ENCODE peak calls at places on chromosomes 7 and 10, in four cellular contexts. One of them, this sample, is unnamed.
A peak's percentile ranks its signal among the peaks of the same experiment; 100 is the strongest.

GRCh38 chr10:6755891-6756460 is 175.9 kb upstream of the PRKCQ start:
- DNase-seq in hepatocyte: no peak
- DNase-seq in heart right ventricle: no peak
- DNase-seq in hepatic stellate cell: no peak
- DNase-seq in this sample: peak; percentile 87

GRCh38 chr7:128777156-128778123 is 1.8 kb upstream of the OPN1SW start:
- DNase-seq in hepatocyte: no peak
- DNase-seq in heart right ventricle: no peak
- DNase-seq in hepatic stellate cell: no peak
- DNase-seq in this sample: peak; percentile 29

GRCh38 chr10:81862596-81862995 is 12.4 kb upstream of the NRG3 start:
- DNase-seq in hepatocyte: no peak
- DNase-seq in heart right ventricle: no peak
- DNase-seq in hepatic stellate cell: no peak
- DNase-seq in this sample: no peak

GRCh38 chr10:7853892-7854289 is 35.6 kb downstream of the TAF3 start:
- DNase-seq in hepatocyte: no peak
- DNase-seq in heart right ventricle: no peak
- DNase-seq in hepatic stellate cell: no peak
- DNase-seq in this sample: no peak

GRCh38 chr10:18273039-18273438 is 132.8 kb downstream of the CACNB2 start:
- DNase-seq in hepatocyte: no peak
- DNase-seq in heart right ventricle: no peak
- DNase-seq in hepatic stellate cell: no peak
- DNase-seq in this sample: no peak

GRCh38 chr7:110454713-110455112 is 636.2 kb upstream of the LRRN3 start:
- DNase-seq in hepatocyte: no peak
- DNase-seq in heart right ventricle: no peak
- DNase-seq in hepatic stellate cell: no peak
- DNase-seq in this sample: no peak

GRCh38 chr10:35895331-35895730 is 253.2 kb upstream of the FZD8 start:
- DNase-seq in hepatocyte: no peak
- DNase-seq in heart right ventricle: no peak
- DNase-seq in hepatic stellate cell: no peak
- DNase-seq in this sample: peak; percentile 56

GRCh38 chr7:154685564-154685901 is 317.4 kb downstream of the PAXIP1 start:
- DNase-seq in hepatocyte: no peak
- DNase-seq in heart right ventricle: no peak
- DNase-seq in hepatic stellate cell: no peak
- DNase-seq in this sample: no peak

GRCh38 chr7:96319444-96319843 is 2.5 kb downstream of the SLC25A13 start:
- DNase-seq in hepatocyte: no peak
- DNase-seq in heart right ventricle: no peak
- DNase-seq in hepatic stellate cell: no peak
- DNase-seq in this sample: peak; percentile 45

GRCh38 chr10:52895066-52895465 is 122.5 kb upstream of the MBL2 start:
- DNase-seq in hepatocyte: no peak
- DNase-seq in heart right ventricle: no peak
- DNase-seq in hepatic stellate cell: no peak
- DNase-seq in this sample: no peak

GRCh38 chr7:50690541-50691011 is 92.1 kb downstream of the GRB10 start:
- DNase-seq in hepatocyte: no peak
- DNase-seq in heart right ventricle: no peak
- DNase-seq in hepatic stellate cell: no peak
- DNase-seq in this sample: no peak

GRCh38 chr10:31426425-31426824 is 107.4 kb downstream of the ZEB1 start:
- DNase-seq in hepatocyte: peak; percentile 8
- DNase-seq in heart right ventricle: no peak
- DNase-seq in hepatic stellate cell: peak; percentile 16
- DNase-seq in this sample: peak; percentile 79

GRCh38 chr10:90968448-90969086 is 47.7 kb upstream of the ANKRD1 start:
- DNase-seq in hepatocyte: no peak
- DNase-seq in heart right ventricle: no peak
- DNase-seq in hepatic stellate cell: peak; percentile 36
- DNase-seq in this sample: peak; percentile 94

GRCh38 chr7:127900735-127901685 is 130.2 kb downstream of the LRRC4 start:
- DNase-seq in hepatocyte: no peak
- DNase-seq in heart right ventricle: no peak
- DNase-seq in hepatic stellate cell: no peak
- DNase-seq in this sample: no peak

GRCh38 chr10:9957352-9957751 is 1060.3 kb upstream of the CELF2 start:
- DNase-seq in hepatocyte: peak; percentile 26
- DNase-seq in heart right ventricle: no peak
- DNase-seq in hepatic stellate cell: no peak
- DNase-seq in this sample: peak; percentile 71

GRCh38 chr7:125773113-125773800 is 843.6 kb upstream of the POT1 start:
- DNase-seq in hepatocyte: no peak
- DNase-seq in heart right ventricle: no peak
- DNase-seq in hepatic stellate cell: no peak
- DNase-seq in this sample: no peak

GRCh38 chr10:43044444-43045245 is 32.2 kb upstream of the RET start:
- DNase-seq in hepatocyte: no peak
- DNase-seq in heart right ventricle: no peak
- DNase-seq in hepatic stellate cell: no peak
- DNase-seq in this sample: no peak

GRCh38 chr10:93463723-93464511 is 18.2 kb downstream of the MYOF start:
- DNase-seq in hepatocyte: no peak
- DNase-seq in heart right ventricle: peak; percentile 23
- DNase-seq in hepatic stellate cell: no peak
- DNase-seq in this sample: peak; percentile 81

GRCh38 chr7:120964088-120964487 is 13.5 kb downstream of the ING3 start:
- DNase-seq in hepatocyte: no peak
- DNase-seq in heart right ventricle: no peak
- DNase-seq in hepatic stellate cell: no peak
- DNase-seq in this sample: no peak

GRCh38 chr10:76309744-76310441 is 878.5 kb downstream of the LRMDA start:
- DNase-seq in hepatocyte: no peak
- DNase-seq in heart right ventricle: no peak
- DNase-seq in hepatic stellate cell: no peak
- DNase-seq in this sample: peak; percentile 98

GRCh38 chr7:109073543-109073942 is 503.9 kb downstream of the DNAJB9 start:
- DNase-seq in hepatocyte: no peak
- DNase-seq in heart right ventricle: no peak
- DNase-seq in hepatic stellate cell: no peak
- DNase-seq in this sample: no peak

GRCh38 chr10:68179016-68179415 is 52.9 kb downstream of the ATOH7 start:
- DNase-seq in hepatocyte: no peak
- DNase-seq in heart right ventricle: no peak
- DNase-seq in hepatic stellate cell: no peak
- DNase-seq in this sample: no peak

GRCh38 chr7:132789281-132789680 is 213.0 kb upstream of the PLXNA4 start:
- DNase-seq in hepatocyte: no peak
- DNase-seq in heart right ventricle: no peak
- DNase-seq in hepatic stellate cell: no peak
- DNase-seq in this sample: no peak

GRCh38 chr7:34385385-34385784 is 272.6 kb upstream of the NPSR1 start:
- DNase-seq in hepatocyte: no peak
- DNase-seq in heart right ventricle: no peak
- DNase-seq in hepatic stellate cell: no peak
- DNase-seq in this sample: peak; percentile 2

GRCh38 chr7:50792342-50793114 is 9.8 kb upstream of the GRB10 start:
- DNase-seq in hepatocyte: peak; percentile 68
- DNase-seq in heart right ventricle: peak; percentile 44
- DNase-seq in hepatic stellate cell: peak; percentile 60
- DNase-seq in this sample: peak; percentile 76

GRCh38 chr10:127119901-127120300 is 76.5 kb downstream of the INSYN2A start:
- DNase-seq in hepatocyte: no peak
- DNase-seq in heart right ventricle: no peak
- DNase-seq in hepatic stellate cell: no peak
- DNase-seq in this sample: no peak

GRCh38 chr10:13717936-13718772 is 131.4 kb downstream of the PRPF18 start:
- DNase-seq in hepatocyte: peak; percentile 44
- DNase-seq in heart right ventricle: peak; percentile 80
- DNase-seq in hepatic stellate cell: peak; percentile 77
- DNase-seq in this sample: peak; percentile 93

GRCh38 chr7:118559207-118559606 is 334.7 kb downstream of the ANKRD7 start:
- DNase-seq in hepatocyte: no peak
- DNase-seq in heart right ventricle: no peak
- DNase-seq in hepatic stellate cell: no peak
- DNase-seq in this sample: no peak

GRCh38 chr10:72011468-72011867 is 47.3 kb downstream of the CHST3 start:
- DNase-seq in hepatocyte: no peak
- DNase-seq in heart right ventricle: no peak
- DNase-seq in hepatic stellate cell: no peak
- DNase-seq in this sample: no peak

This sample was measured in amniotic epithelial cell.